ENCODE peak calls at places on chromosomes 3 and 15, in five cellular contexts. P, K, M, Z and U are unnamed samples.

GRCh38 chr3:185959609-185960517 is 22.0 kb upstream of the TRA2B start:
- DNase-seq in P (peak), K (peak), M (no peak), Z (no peak), U (no peak)

GRCh38 chr15:77094397-77095030 is 23.6 kb upstream of the TSPAN3 start:
- DNase-seq in P (peak), K (no peak), M (no peak), Z (no peak), U (no peak)

GRCh38 chr15:95872366-95872771 is 458.1 kb upstream of the NR2F2 start:
- DNase-seq in P (no peak), K (peak), M (no peak), Z (no peak), U (no peak)

GRCh38 chr15:31387483-31388118 is 61.0 kb downstream of the KLF13 start:
- DNase-seq in P (peak), K (peak), M (peak), Z (peak), U (no peak)

GRCh38 chr15:70438776-70439175 is 324.6 kb downstream of the UACA start:
- DNase-seq in P (no peak), K (no peak), M (no peak), Z (no peak), U (no peak)

GRCh38 chr15:37788767-37789391 is 145.6 kb upstream of the TMCO5A start:
- DNase-seq in P (no peak), K (no peak), M (no peak), Z (no peak), U (no peak)

GRCh38 chr3:63290686-63291085 is 12.6 kb downstream of the SYNPR start:
- DNase-seq in P (no peak), K (no peak), M (no peak), Z (no peak), U (no peak)

GRCh38 chr3:31472479-31473390 is 60.0 kb upstream of the STT3B start:
- DNase-seq in P (peak), K (peak), M (no peak), Z (no peak), U (no peak)

GRCh38 chr15:61938249-61938648 is 122.0 kb downstream of the VPS13C start:
- DNase-seq in P (no peak), K (no peak), M (peak), Z (no peak), U (no peak)

GRCh38 chr15:79969175-79969574 is 1.8 kb downstream of the BCL2A1 start:
- DNase-seq in P (no peak), K (no peak), M (no peak), Z (no peak), U (no peak)

GRCh38 chr3:126858887-126859286 is 124.0 kb upstream of the PLXNA1 start:
- DNase-seq in P (no peak), K (peak), M (no peak), Z (no peak), U (no peak)

GRCh38 chr15:86892774-86893449 is 813.2 kb downstream of the AGBL1 start:
- DNase-seq in P (no peak), K (no peak), M (no peak), Z (no peak), U (no peak)

GRCh38 chr3:72591522-72592421 is 256.5 kb downstream of the SHQ1 start:
- DNase-seq in P (no peak), K (peak), M (no peak), Z (no peak), U (no peak)

GRCh38 chr15:50506121-50506520 is 40.3 kb downstream of the USP50 start:
- DNase-seq in P (no peak), K (no peak), M (no peak), Z (no peak), U (no peak)

GRCh38 chr3:166446986-166447385 is 609.8 kb upstream of the BCHE start:
- DNase-seq in P (no peak), K (no peak), M (no peak), Z (no peak), U (no peak)

GRCh38 chr15:53976844-53977392 is 1.3 kb upstream of the UNC13C start:
- DNase-seq in P (no peak), K (no peak), M (no peak), Z (no peak), U (no peak)

DNA sequence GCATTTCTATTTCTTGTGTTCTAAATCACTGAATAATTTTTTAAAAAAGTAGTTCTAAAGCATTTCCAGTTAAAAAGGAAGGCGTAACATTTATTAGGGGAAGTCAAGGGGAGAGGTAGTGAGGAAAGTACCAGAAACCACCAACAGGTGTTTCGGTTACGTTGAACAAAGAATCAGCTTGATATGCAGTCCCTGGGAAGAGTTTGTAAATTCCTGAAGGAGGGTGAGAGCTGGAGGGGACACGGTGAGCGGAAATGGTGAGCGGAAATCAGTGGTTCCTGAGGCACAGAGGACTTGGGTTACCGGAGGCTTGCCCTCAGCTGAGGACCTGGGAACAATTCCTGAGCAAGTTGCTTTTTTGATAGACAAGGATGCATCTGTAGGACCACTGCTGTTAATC is 17.8 kb downstream of the MAP2K1 start:
- DNase-seq in P (no peak), K (no peak), M (no peak), Z (no peak), U (no peak)
- TF ChIP-seq CTCF in P (peak), K (no peak), M (no peak), Z (no peak), U (no peak)

GRCh38 chr3:191968299-191968698 is 507.3 kb downstream of the PYDC2 start:
- DNase-seq in P (no peak), K (no peak), M (no peak), Z (no peak), U (no peak)

GRCh38 chr3:191973820-191974219 is 512.9 kb downstream of the PYDC2 start:
- DNase-seq in P (no peak), K (no peak), M (no peak), Z (no peak), U (no peak)

DNA sequence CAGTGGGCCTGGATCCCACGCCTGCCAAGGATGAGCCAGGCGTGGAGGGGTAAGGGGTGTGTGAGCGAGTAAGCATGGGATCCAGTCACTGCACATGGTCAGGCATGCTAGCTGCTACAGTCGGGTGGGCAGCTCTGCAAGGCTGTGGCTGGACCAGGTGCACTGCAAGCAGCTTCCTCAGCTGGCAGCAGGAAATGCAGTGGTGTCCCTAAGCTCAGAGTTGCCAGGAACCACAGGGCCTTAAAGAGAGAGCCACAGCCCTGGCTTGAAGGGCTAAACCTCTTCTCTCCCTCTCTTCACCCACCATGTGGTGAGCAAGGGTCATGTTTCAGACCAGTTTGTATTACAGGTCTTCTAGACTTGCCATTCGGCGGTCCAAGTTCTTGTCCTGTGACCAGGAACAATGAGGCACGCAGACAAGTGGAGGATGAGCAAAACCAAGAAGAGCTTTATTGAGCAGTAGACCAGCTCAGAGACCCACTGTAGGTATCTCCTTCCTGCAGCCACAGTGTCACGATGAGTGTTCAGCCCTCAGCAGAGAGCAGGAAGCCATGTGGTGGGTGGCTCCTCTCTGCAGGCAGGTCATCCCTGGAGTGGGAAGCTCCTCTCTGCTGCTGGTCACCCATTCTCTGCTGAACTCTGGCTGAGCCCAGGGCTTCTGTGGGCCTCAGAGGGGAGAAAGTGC is 511.9 kb downstream of the PYDC2 start:
- DNase-seq in P (no peak), K (no peak), M (no peak), Z (no peak), U (no peak)
- TF ChIP-seq CTCF in P (no peak), K (no peak), M (no peak), Z (no peak), U (no peak)

GRCh38 chr3:8320711-8321458 is 180.7 kb upstream of the LMCD1 start:
- DNase-seq in P (no peak), K (no peak), M (no peak), Z (no peak), U (no peak)

GRCh38 chr3:8328971-8329370 is 172.7 kb upstream of the LMCD1 start:
- DNase-seq in P (no peak), K (no peak), M (no peak), Z (no peak), U (no peak)

GRCh38 chr3:8325306-8325705 is 176.3 kb upstream of the LMCD1 start:
- DNase-seq in P (no peak), K (no peak), M (no peak), Z (no peak), U (no peak)

GRCh38 chr3:8327739-8328138 is 173.9 kb upstream of the LMCD1 start:
- DNase-seq in P (no peak), K (no peak), M (no peak), Z (no peak), U (no peak)

GRCh38 chr3:8324727-8325126 is 176.9 kb upstream of the LMCD1 start:
- DNase-seq in P (peak), K (peak), M (no peak), Z (peak), U (peak)
- TF ChIP-seq CTCF in P (peak), K (peak), M (no peak), Z (no peak), U (peak)

DNA sequence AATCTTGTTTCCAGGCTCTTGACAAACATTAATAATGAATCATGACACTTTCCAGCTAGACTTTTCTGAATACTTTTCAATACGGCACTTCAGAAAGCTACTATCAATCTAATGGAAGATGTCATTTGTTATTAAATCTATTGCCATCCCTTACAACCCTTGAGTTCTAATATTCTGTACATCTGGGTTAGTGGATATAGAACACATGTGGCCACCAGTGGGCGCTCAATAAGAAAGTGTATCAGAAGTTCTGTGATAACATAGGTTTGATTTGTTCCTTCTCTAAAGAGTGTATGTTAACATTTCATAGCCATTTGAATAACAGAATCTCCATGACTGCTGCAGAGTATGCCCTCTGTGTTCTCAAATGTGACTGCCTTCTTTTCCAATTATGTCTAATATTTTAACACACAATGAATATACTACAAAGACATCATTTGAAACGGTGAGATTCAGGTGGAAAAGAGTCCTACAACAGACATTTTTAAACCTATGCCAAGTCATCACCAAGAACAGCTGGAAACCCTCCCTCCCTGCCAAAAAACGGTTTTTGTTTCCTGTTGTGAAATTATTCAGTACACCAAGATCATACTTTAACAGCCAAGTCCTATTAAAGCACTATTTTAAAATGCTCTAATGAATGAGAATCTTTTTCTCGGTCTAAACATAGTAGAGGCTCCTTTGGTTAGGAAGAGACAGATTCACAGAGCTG is 22.2 kb downstream of the ALDH1A2 start:
- DNase-seq in P (peak), K (peak), M (peak), Z (peak), U (peak)
- TF ChIP-seq CTCF in P (peak), K (peak), M (peak), Z (peak), U (peak)

GRCh38 chr3:52600258-52600657 is 63.9 kb downstream of the UQCC5 start:
- DNase-seq in P (no peak), K (no peak), M (no peak), Z (no peak), U (no peak)
- TF ChIP-seq CTCF in P (no peak), K (no peak), M (no peak), Z (no peak), U (no peak)

DNA sequence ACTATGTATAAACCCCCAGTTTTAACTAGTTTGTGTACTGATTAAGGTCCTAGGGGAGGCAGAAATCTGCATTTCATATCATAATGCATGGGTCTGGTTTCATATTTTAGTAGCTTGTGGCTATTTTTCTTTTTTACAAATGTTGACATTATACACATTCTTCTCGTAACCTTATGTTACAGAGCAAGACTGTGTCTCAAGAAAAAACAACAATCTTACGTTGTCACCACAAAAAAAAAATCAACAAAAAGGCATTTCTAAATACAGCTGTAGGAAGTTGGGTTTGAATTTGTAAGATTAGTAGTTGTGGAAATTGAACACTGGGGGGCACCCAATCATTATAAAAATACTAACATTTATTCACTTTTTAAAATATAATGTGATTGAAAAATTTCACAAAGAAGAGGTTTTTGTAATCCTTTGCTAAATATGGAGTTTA is 17.9 kb downstream of the SERP1 start:
- DNase-seq in P (no peak), K (peak), M (no peak), Z (no peak), U (peak)
- TF ChIP-seq CTCF in P (peak), K (peak), M (peak), Z (peak), U (peak)

GRCh38 chr3:15426579-15427118 is 695 bp downstream of the METTL6 start:
- DNase-seq in P (no peak), K (no peak), M (no peak), Z (no peak), U (no peak)

GRCh38 chr3:15429080-15429479 is 1.7 kb downstream of the EAF1 start:
- DNase-seq in P (no peak), K (no peak), M (no peak), Z (no peak), U (no peak)

GRCh38 chr3:15428539-15428938 is 1.1 kb downstream of the EAF1 start:
- DNase-seq in P (peak), K (peak), M (no peak), Z (no peak), U (no peak)

GRCh38 chr3:15427981-15428380 is 583 bp downstream of the EAF1 start:
- DNase-seq in P (no peak), K (no peak), M (peak), Z (no peak), U (no peak)

GRCh38 chr3:15427182-15427880 is at the start of the genes EAF1 and METTL6:
- DNase-seq in P (peak), K (peak), M (peak), Z (peak), U (peak)
- TF ChIP-seq CTCF in P (peak), K (peak), M (no peak), Z (peak), U (no peak)

GRCh38 chr3:106629215-106629832 is 747.9 kb upstream of the CCDC54 start:
- DNase-seq in P (no peak), K (no peak), M (no peak), Z (no peak), U (no peak)

GRCh38 chr3:106631378-106632083 is 745.7 kb upstream of the CCDC54 start:
- DNase-seq in P (no peak), K (no peak), M (no peak), Z (no peak), U (no peak)

GRCh38 chr3:106624154-106624553 is 753.1 kb upstream of the CCDC54 start:
- DNase-seq in P (no peak), K (no peak), M (no peak), Z (no peak), U (no peak)

GRCh38 chr3:106628407-106628806 is 748.8 kb upstream of the CCDC54 start:
- DNase-seq in P (no peak), K (peak), M (no peak), Z (no peak), U (no peak)
- TF ChIP-seq CTCF in P (no peak), K (peak), M (no peak), Z (no peak), U (no peak)